ENCODE peak calls at places on chromosomes 11 and 22, in four cellular contexts. One of them, this sample, is unnamed.

GRCh38 chr22:19178659-19179471 is at the start of gene SLC25A1:
- DNase-seq in GM23338: peak
- DNase-seq in lower lobe of right lung: peak
- DNase-seq in esophagus squamous epithelium: no peak
- DNase-seq in this sample: peak

GRCh38 chr11:96199563-96200025 is 143.4 kb downstream of the MAML2 start:
- DNase-seq in GM23338: no peak
- DNase-seq in lower lobe of right lung: no peak
- DNase-seq in esophagus squamous epithelium: no peak
- DNase-seq in this sample: no peak

GRCh38 chr11:95301497-95301896 is 70.5 kb upstream of the SESN3 start:
- DNase-seq in GM23338: no peak
- DNase-seq in lower lobe of right lung: peak
- DNase-seq in esophagus squamous epithelium: no peak
- DNase-seq in this sample: no peak

GRCh38 chr22:36512333-36512732 is 5.5 kb upstream of the FOXRED2 start:
- DNase-seq in GM23338: no peak
- DNase-seq in lower lobe of right lung: no peak
- DNase-seq in esophagus squamous epithelium: no peak
- DNase-seq in this sample: no peak

GRCh38 chr11:2173150-2173693 is 1.6 kb upstream of the TH start:
- DNase-seq in GM23338: peak
- DNase-seq in lower lobe of right lung: no peak
- DNase-seq in esophagus squamous epithelium: no peak
- DNase-seq in this sample: no peak

GRCh38 chr11:74397531-74398243 is 546 bp downstream of the PGM2L1 start:
- DNase-seq in GM23338: peak
- DNase-seq in lower lobe of right lung: peak
- DNase-seq in esophagus squamous epithelium: no peak
- DNase-seq in this sample: peak

GRCh38 chr11:104462346-104462745 is 298.4 kb upstream of the PDGFD start:
- DNase-seq in GM23338: no peak
- DNase-seq in lower lobe of right lung: no peak
- DNase-seq in esophagus squamous epithelium: no peak
- DNase-seq in this sample: no peak

GRCh38 chr22:45671051-45671782 is 417 bp upstream of the ATXN10 start:
- DNase-seq in GM23338: peak
- DNase-seq in lower lobe of right lung: no peak
- DNase-seq in esophagus squamous epithelium: no peak
- DNase-seq in this sample: no peak

GRCh38 chr11:18374956-18375355 is 19.4 kb upstream of the LDHA start:
- DNase-seq in GM23338: no peak
- DNase-seq in lower lobe of right lung: no peak
- DNase-seq in esophagus squamous epithelium: no peak
- DNase-seq in this sample: no peak

GRCh38 chr11:79030448-79030847 is 410.4 kb downstream of the TENM4 start:
- DNase-seq in GM23338: no peak
- DNase-seq in lower lobe of right lung: no peak
- DNase-seq in esophagus squamous epithelium: no peak
- DNase-seq in this sample: peak

GRCh38 chr11:27505781-27506180 is 788 bp downstream of the LIN7C start:
- DNase-seq in GM23338: peak
- DNase-seq in lower lobe of right lung: no peak
- DNase-seq in esophagus squamous epithelium: no peak
- DNase-seq in this sample: no peak

GRCh38 chr22:50604623-50605348 is 4.2 kb downstream of the MAPK8IP2 start:
- DNase-seq in GM23338: no peak
- DNase-seq in lower lobe of right lung: no peak
- DNase-seq in esophagus squamous epithelium: no peak
- DNase-seq in this sample: no peak

GRCh38 chr22:50532353-50532700 is 2.5 kb upstream of the TYMP start:
- DNase-seq in GM23338: no peak
- DNase-seq in lower lobe of right lung: peak
- DNase-seq in esophagus squamous epithelium: no peak
- DNase-seq in this sample: no peak

GRCh38 chr11:17531071-17531817 is 13.0 kb downstream of the USH1C start:
- DNase-seq in GM23338: no peak
- DNase-seq in lower lobe of right lung: no peak
- DNase-seq in esophagus squamous epithelium: no peak
- DNase-seq in this sample: no peak

GRCh38 chr11:121575250-121575962 is 122.6 kb upstream of the SORL1-AS1 start:
- DNase-seq in GM23338: no peak
- DNase-seq in lower lobe of right lung: peak
- DNase-seq in esophagus squamous epithelium: no peak
- DNase-seq in this sample: no peak

GRCh38 chr11:131511794-131512193 is 141.4 kb downstream of the NTM start:
- DNase-seq in GM23338: peak
- DNase-seq in lower lobe of right lung: no peak
- DNase-seq in esophagus squamous epithelium: no peak
- DNase-seq in this sample: peak

GRCh38 chr11:1230456-1231395 is 7.9 kb downstream of the MUC5B start:
- DNase-seq in GM23338: no peak
- DNase-seq in lower lobe of right lung: peak
- DNase-seq in esophagus squamous epithelium: no peak
- DNase-seq in this sample: no peak

GRCh38 chr11:81989093-81989492 is 744.6 kb downstream of the FAM181B start:
- DNase-seq in GM23338: no peak
- DNase-seq in lower lobe of right lung: no peak
- DNase-seq in esophagus squamous epithelium: no peak
- DNase-seq in this sample: no peak

GRCh38 chr22:20550851-20551744 is 43.7 kb downstream of the MED15 start:
- DNase-seq in GM23338: peak
- DNase-seq in lower lobe of right lung: no peak
- DNase-seq in esophagus squamous epithelium: no peak
- DNase-seq in this sample: no peak

GRCh38 chr11:87339416-87339815 is 301.7 kb downstream of the TMEM135 start:
- DNase-seq in GM23338: no peak
- DNase-seq in lower lobe of right lung: no peak
- DNase-seq in esophagus squamous epithelium: no peak
- DNase-seq in this sample: no peak

GRCh38 chr11:103537904-103538502 is 428.8 kb downstream of the DYNC2H1 start:
- DNase-seq in GM23338: peak
- DNase-seq in lower lobe of right lung: no peak
- DNase-seq in esophagus squamous epithelium: no peak
- DNase-seq in this sample: no peak

GRCh38 chr11:27281740-27282139 is 81.3 kb downstream of the CCDC34 start:
- DNase-seq in GM23338: no peak
- DNase-seq in lower lobe of right lung: no peak
- DNase-seq in esophagus squamous epithelium: no peak
- DNase-seq in this sample: no peak

GRCh38 chr11:2750601-2751522 is 51.1 kb upstream of the KCNQ1OT1 start:
- DNase-seq in GM23338: no peak
- DNase-seq in lower lobe of right lung: peak
- DNase-seq in esophagus squamous epithelium: no peak
- DNase-seq in this sample: peak

GRCh38 chr11:65928667-65929066 is 9.4 kb downstream of the DRAP1 start:
- DNase-seq in GM23338: no peak
- DNase-seq in lower lobe of right lung: no peak
- DNase-seq in esophagus squamous epithelium: no peak
- DNase-seq in this sample: no peak

GRCh38 chr22:20516399-20516798 is 9.0 kb downstream of the MED15 start:
- DNase-seq in GM23338: no peak
- DNase-seq in lower lobe of right lung: no peak
- DNase-seq in esophagus squamous epithelium: no peak
- DNase-seq in this sample: no peak

GRCh38 chr11:32003335-32003734 is 87.5 kb upstream of the RCN1 start:
- DNase-seq in GM23338: no peak
- DNase-seq in lower lobe of right lung: no peak
- DNase-seq in esophagus squamous epithelium: no peak
- DNase-seq in this sample: no peak

GRCh38 chr11:45934580-45935318 is 12.3 kb downstream of the LARGE2 start:
- DNase-seq in GM23338: no peak
- DNase-seq in lower lobe of right lung: no peak
- DNase-seq in esophagus squamous epithelium: no peak
- DNase-seq in this sample: no peak

GRCh38 chr11:64619811-64620285 is 28.8 kb downstream of the SLC22A12 start:
- DNase-seq in GM23338: peak
- DNase-seq in lower lobe of right lung: no peak
- DNase-seq in esophagus squamous epithelium: no peak
- DNase-seq in this sample: no peak

GRCh38 chr22:38792833-38793232 is 1.1 kb downstream of the DNAL4 start:
- DNase-seq in GM23338: no peak
- DNase-seq in lower lobe of right lung: no peak
- DNase-seq in esophagus squamous epithelium: no peak
- DNase-seq in this sample: no peak

GRCh38 chr22:37419916-37420655 is 7.2 kb downstream of the ELFN2 start:
- DNase-seq in GM23338: peak
- DNase-seq in lower lobe of right lung: no peak
- DNase-seq in esophagus squamous epithelium: no peak
- DNase-seq in this sample: no peak

GRCh38 chr11:44575962-44576361 is 10.5 kb downstream of the CD82 start:
- DNase-seq in GM23338: no peak
- DNase-seq in lower lobe of right lung: no peak
- DNase-seq in esophagus squamous epithelium: no peak
- DNase-seq in this sample: no peak

GRCh38 chr11:44579172-44579804 is 13.8 kb downstream of the CD82 start:
- DNase-seq in GM23338: no peak
- DNase-seq in lower lobe of right lung: no peak
- DNase-seq in esophagus squamous epithelium: no peak
- DNase-seq in this sample: no peak

GRCh38 chr11:44575288-44575672 is 9.8 kb downstream of the CD82 start:
- DNase-seq in GM23338: no peak
- DNase-seq in lower lobe of right lung: no peak
- DNase-seq in esophagus squamous epithelium: no peak
- DNase-seq in this sample: no peak

GRCh38 chr11:44578279-44578678 is 12.8 kb downstream of the CD82 start:
- DNase-seq in GM23338: no peak
- DNase-seq in lower lobe of right lung: no peak
- DNase-seq in esophagus squamous epithelium: no peak
- DNase-seq in this sample: no peak

GRCh38 chr11:44577231-44577834 is 11.9 kb downstream of the CD82 start:
- DNase-seq in GM23338: no peak
- DNase-seq in lower lobe of right lung: no peak
- DNase-seq in esophagus squamous epithelium: no peak
- DNase-seq in this sample: peak
- H3K27ac ChIP-seq in GM23338: no peak
- H3K27ac ChIP-seq in lower lobe of right lung: peak
- H3K27ac ChIP-seq in esophagus squamous epithelium: peak
- H3K27ac ChIP-seq in this sample: peak

DNA sequence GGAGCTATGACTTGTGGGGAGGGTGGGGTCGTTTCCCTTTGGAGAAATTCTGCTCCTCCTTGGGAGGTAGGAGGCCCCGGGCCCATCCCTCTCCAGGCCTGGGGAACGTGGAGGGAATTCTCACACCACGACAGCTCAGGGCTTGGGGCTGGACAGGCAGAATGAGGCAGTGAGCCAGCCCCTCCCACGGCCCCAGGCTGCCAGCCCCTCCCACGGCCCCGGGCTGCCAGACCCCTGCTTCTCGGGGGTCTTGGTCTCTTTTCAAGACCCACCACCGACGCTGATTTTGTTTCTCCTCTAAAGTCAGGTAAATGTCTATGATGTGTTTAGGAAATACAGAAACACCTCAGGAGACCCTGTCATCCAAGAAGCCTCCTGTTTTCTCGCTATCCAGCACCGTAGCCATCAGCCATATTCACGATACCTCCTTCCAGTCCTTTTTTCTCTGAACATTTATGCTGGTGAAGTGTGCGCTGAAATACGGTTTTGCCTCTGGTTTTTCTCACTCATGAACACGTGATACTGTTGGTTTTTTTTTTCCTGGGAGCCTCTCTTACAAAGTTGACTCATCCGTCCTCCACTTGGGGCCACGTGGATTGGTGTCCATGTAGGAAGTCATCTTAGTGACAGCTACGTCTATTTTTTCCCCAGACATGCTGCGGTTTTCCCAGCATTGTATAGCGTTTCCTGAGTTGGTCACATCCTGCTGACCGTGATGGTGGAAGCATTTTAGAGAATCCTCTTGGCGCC is 1219.6 kb downstream of the BRD1 start:
- DNase-seq in GM23338: no peak
- DNase-seq in lower lobe of right lung: no peak
- DNase-seq in esophagus squamous epithelium: no peak
- DNase-seq in this sample: no peak
- H3K27ac ChIP-seq in GM23338: no peak
- H3K27ac ChIP-seq in lower lobe of right lung: no peak
- H3K27ac ChIP-seq in esophagus squamous epithelium: no peak
- H3K27ac ChIP-seq in this sample: no peak

GRCh38 chr11:83569134-83569805 is 283.1 kb upstream of the CCDC90B start:
- DNase-seq in GM23338: no peak
- DNase-seq in lower lobe of right lung: no peak
- DNase-seq in esophagus squamous epithelium: no peak
- DNase-seq in this sample: no peak

GRCh38 chr11:83573097-83573496 is 286.9 kb upstream of the CCDC90B start:
- DNase-seq in GM23338: no peak
- DNase-seq in lower lobe of right lung: no peak
- DNase-seq in esophagus squamous epithelium: no peak
- DNase-seq in this sample: no peak

GRCh38 chr11:83571301-83571700 is 285.1 kb upstream of the CCDC90B start:
- DNase-seq in GM23338: peak
- DNase-seq in lower lobe of right lung: no peak
- DNase-seq in esophagus squamous epithelium: no peak
- DNase-seq in this sample: no peak

GRCh38 chr11:83572521-83572920 is 286.4 kb upstream of the CCDC90B start:
- DNase-seq in GM23338: peak
- DNase-seq in lower lobe of right lung: no peak
- DNase-seq in esophagus squamous epithelium: no peak
- DNase-seq in this sample: no peak

DNA sequence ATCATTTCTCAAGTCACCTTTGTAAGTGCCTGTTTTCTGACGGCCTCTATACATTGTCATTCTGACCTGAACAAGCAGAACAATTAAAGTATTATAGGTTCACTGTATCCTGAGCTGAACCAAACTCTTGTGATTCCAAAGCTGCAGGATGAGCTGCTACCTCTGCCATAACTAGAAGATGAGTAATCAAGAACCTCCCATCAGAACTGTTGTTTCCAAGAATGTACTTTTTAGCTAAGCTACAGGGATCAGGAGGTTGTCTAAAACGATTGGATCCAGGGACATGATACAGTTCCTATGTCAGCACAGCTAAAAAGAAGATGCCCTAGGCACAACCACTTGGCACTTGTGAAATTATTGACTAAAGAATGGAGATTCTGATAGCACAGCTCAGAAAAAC is 288.3 kb upstream of the CCDC90B start:
- DNase-seq in GM23338: no peak
- DNase-seq in lower lobe of right lung: no peak
- DNase-seq in esophagus squamous epithelium: no peak
- DNase-seq in this sample: no peak
- H3K27ac ChIP-seq in GM23338: no peak
- H3K27ac ChIP-seq in lower lobe of right lung: no peak
- H3K27ac ChIP-seq in esophagus squamous epithelium: no peak
- H3K27ac ChIP-seq in this sample: no peak

GRCh38 chr11:48011125-48012050 is 31.0 kb downstream of the PTPRJ start:
- DNase-seq in GM23338: no peak
- DNase-seq in lower lobe of right lung: no peak
- DNase-seq in esophagus squamous epithelium: no peak
- DNase-seq in this sample: no peak

GRCh38 chr11:48013269-48013901 is 33.0 kb downstream of the PTPRJ start:
- DNase-seq in GM23338: no peak
- DNase-seq in lower lobe of right lung: peak
- DNase-seq in esophagus squamous epithelium: no peak
- DNase-seq in this sample: peak

GRCh38 chr11:48012051-48012391 is 31.7 kb downstream of the PTPRJ start:
- DNase-seq in GM23338: no peak
- DNase-seq in lower lobe of right lung: no peak
- DNase-seq in esophagus squamous epithelium: no peak
- DNase-seq in this sample: no peak

GRCh38 chr11:48017105-48017874 is 36.9 kb downstream of the PTPRJ start:
- DNase-seq in GM23338: no peak
- DNase-seq in lower lobe of right lung: no peak
- DNase-seq in esophagus squamous epithelium: no peak
- DNase-seq in this sample: no peak

GRCh38 chr11:48014917-48015316 is 34.6 kb downstream of the PTPRJ start:
- DNase-seq in GM23338: no peak
- DNase-seq in lower lobe of right lung: no peak
- DNase-seq in esophagus squamous epithelium: no peak
- DNase-seq in this sample: no peak
- H3K27ac ChIP-seq in GM23338: no peak
- H3K27ac ChIP-seq in lower lobe of right lung: no peak
- H3K27ac ChIP-seq in esophagus squamous epithelium: no peak
- H3K27ac ChIP-seq in this sample: no peak